ENCODE peak calls at places on chromosome 7, in four cellular contexts. Q is stimulated activated naive CD8-positive, alpha-beta T cell treated with anti-CD3 and anti-CD28 coated beads, Interleukin-15, amount 100 ng/mL, for 72 hours; I is activated CD8-positive, alpha-beta memory T cell treated with anti-CD3 and anti-CD28 coated beads for 48 hours; P is GM12891. N is an unnamed sample.

GRCh38 chr7:131183611-131184119 is 144.0 kb upstream of the MKLN1 start:
- DNase-seq in Q (no peak), I (no peak), P (no peak), N (no peak)

GRCh38 chr7:45990276-45990675 is 69.2 kb upstream of the IGFBP3 start:
- DNase-seq in Q (no peak), I (no peak), P (no peak), N (no peak)

GRCh38 chr7:95420996-95421846 is 13.6 kb downstream of the PON2 start:
- DNase-seq in Q (no peak), I (no peak), P (no peak), N (no peak)

GRCh38 chr7:155796381-155797261 is 15.6 kb downstream of the SHH start:
- DNase-seq in Q (peak; percentile 73), I (peak; percentile 65), P (peak; percentile 93), N (no peak)

GRCh38 chr7:34198089-34198686 is 292.8 kb downstream of the BMPER start:
- DNase-seq in Q (no peak), I (no peak), P (no peak), N (no peak)

GRCh38 chr7:112484671-112485097 is 3.9 kb downstream of the LSMEM1 start:
- DNase-seq in Q (no peak), I (no peak), P (no peak), N (no peak)

GRCh38 chr7:135733603-135734342 is 5.8 kb upstream of the SLC13A4 start:
- DNase-seq in Q (no peak), I (no peak), P (no peak), N (no peak)

GRCh38 chr7:25009271-25009670 is 29.3 kb upstream of the OSBPL3 start:
- DNase-seq in Q (no peak), I (no peak), P (no peak), N (no peak)

GRCh38 chr7:51269321-51269720 is 47.3 kb downstream of the COBL start:
- DNase-seq in Q (no peak), I (no peak), P (no peak), N (no peak)

GRCh38 chr7:79528421-79528820 is 75.0 kb upstream of the MAGI2 start:
- DNase-seq in Q (no peak), I (no peak), P (no peak), N (no peak)

GRCh38 chr7:24764972-24765744 is 7.9 kb upstream of the GSDME start:
- DNase-seq in Q (no peak), I (no peak), P (no peak), N (no peak)

GRCh38 chr7:103446046-103446520 is at the start of gene SLC26A5:
- DNase-seq in Q (peak; percentile 17), I (no peak), P (peak; percentile 39), N (peak; percentile 27)

GRCh38 chr7:10122573-10123100 is 851.0 kb upstream of the PHF14 start:
- DNase-seq in Q (no peak), I (no peak), P (no peak), N (peak; percentile 20)

GRCh38 chr7:93889261-93889660 is 1.3 kb downstream of the TFPI2 start:
- DNase-seq in Q (no peak), I (no peak), P (no peak), N (no peak)

GRCh38 chr7:19397917-19398316 is 252.7 kb upstream of the FERD3L start:
- DNase-seq in Q (no peak), I (no peak), P (no peak), N (no peak)

GRCh38 chr7:98598846-98599615 is 18.1 kb upstream of the NPTX2 start:
- DNase-seq in Q (no peak), I (no peak), P (no peak), N (no peak)

GRCh38 chr7:20200361-20200760 is 16.8 kb downstream of the MACC1 start:
- DNase-seq in Q (no peak), I (no peak), P (no peak), N (no peak)

GRCh38 chr7:106616692-106617052 is 44.3 kb downstream of the CCDC71L start:
- DNase-seq in Q (no peak), I (no peak), P (no peak), N (no peak)

GRCh38 chr7:36032362-36032818 is 120.7 kb upstream of the EEPD1 start:
- DNase-seq in Q (no peak), I (no peak), P (no peak), N (no peak)